ENCODE peak calls at places on chromosomes 2 and 18, in nine cellular contexts. One of them, this sample, is unnamed.

GRCh38 chr18:74570266-74570665 is 27.4 kb upstream of the ZNF407 start:
- DNase-seq in SK-N-SH: no peak
- DNase-seq in IMR-90: no peak
- DNase-seq in PC-3: no peak
- DNase-seq in transverse colon: no peak
- DNase-seq in neural progenitor cell: no peak
- DNase-seq in right atrium auricular region: no peak
- DNase-seq in ovary: no peak
- DNase-seq in dorsolateral prefrontal cortex: no peak
- DNase-seq in this sample: no peak

GRCh38 chr2:69184224-69184623 is 171.2 kb downstream of the ANTXR1 start:
- DNase-seq in SK-N-SH: peak; percentile 32
- DNase-seq in dorsolateral prefrontal cortex: no peak
- DNase-seq in neural progenitor cell: no peak
- DNase-seq in PC-3: no peak
- DNase-seq in ovary: no peak
- DNase-seq in right atrium auricular region: no peak
- DNase-seq in transverse colon: no peak
- DNase-seq in IMR-90: no peak
- DNase-seq in this sample: no peak

GRCh38 chr2:196384729-196385128 is 213.4 kb upstream of the STK17B start:
- DNase-seq in dorsolateral prefrontal cortex: no peak
- DNase-seq in neural progenitor cell: no peak
- DNase-seq in ovary: no peak
- DNase-seq in IMR-90: no peak
- DNase-seq in right atrium auricular region: no peak
- DNase-seq in SK-N-SH: no peak
- DNase-seq in transverse colon: no peak
- DNase-seq in PC-3: no peak
- DNase-seq in this sample: no peak

GRCh38 chr2:172439509-172439860 is 12.1 kb downstream of the ITGA6 start:
- DNase-seq in SK-N-SH: no peak
- DNase-seq in neural progenitor cell: no peak
- DNase-seq in PC-3: no peak
- DNase-seq in dorsolateral prefrontal cortex: no peak
- DNase-seq in ovary: no peak
- DNase-seq in transverse colon: no peak
- DNase-seq in right atrium auricular region: no peak
- DNase-seq in IMR-90: no peak
- DNase-seq in this sample: no peak

GRCh38 chr2:188931361-188931760 is 42.8 kb upstream of the COL3A1 start:
- DNase-seq in dorsolateral prefrontal cortex: no peak
- DNase-seq in transverse colon: no peak
- DNase-seq in ovary: no peak
- DNase-seq in right atrium auricular region: no peak
- DNase-seq in PC-3: no peak
- DNase-seq in SK-N-SH: no peak
- DNase-seq in IMR-90: peak; percentile 56
- DNase-seq in neural progenitor cell: no peak
- DNase-seq in this sample: no peak

GRCh38 chr2:176507736-176508135 is 238.5 kb downstream of the MTX2 start:
- DNase-seq in transverse colon: no peak
- DNase-seq in ovary: no peak
- DNase-seq in dorsolateral prefrontal cortex: no peak
- DNase-seq in PC-3: no peak
- DNase-seq in right atrium auricular region: no peak
- DNase-seq in IMR-90: no peak
- DNase-seq in neural progenitor cell: no peak
- DNase-seq in SK-N-SH: no peak
- DNase-seq in this sample: no peak

GRCh38 chr18:13716916-13717315 is 9.4 kb downstream of the FAM210A start:
- DNase-seq in ovary: no peak
- DNase-seq in SK-N-SH: no peak
- DNase-seq in IMR-90: peak; percentile 11
- DNase-seq in PC-3: no peak
- DNase-seq in dorsolateral prefrontal cortex: no peak
- DNase-seq in transverse colon: no peak
- DNase-seq in right atrium auricular region: no peak
- DNase-seq in neural progenitor cell: no peak
- DNase-seq in this sample: no peak

GRCh38 chr2:46798041-46798440 is 117.6 kb downstream of the MCFD2 start:
- DNase-seq in IMR-90: peak; percentile 51
- DNase-seq in neural progenitor cell: no peak
- DNase-seq in ovary: no peak
- DNase-seq in dorsolateral prefrontal cortex: no peak
- DNase-seq in right atrium auricular region: no peak
- DNase-seq in SK-N-SH: no peak
- DNase-seq in transverse colon: no peak
- DNase-seq in PC-3: no peak
- DNase-seq in this sample: no peak

GRCh38 chr2:57877811-57878572 is 168.6 kb upstream of the VRK2 start:
- DNase-seq in right atrium auricular region: no peak
- DNase-seq in transverse colon: no peak
- DNase-seq in SK-N-SH: no peak
- DNase-seq in neural progenitor cell: no peak
- DNase-seq in IMR-90: no peak
- DNase-seq in PC-3: peak; percentile 54
- DNase-seq in dorsolateral prefrontal cortex: no peak
- DNase-seq in ovary: no peak
- DNase-seq in this sample: no peak

GRCh38 chr2:196718394-196718793 is 78.9 kb downstream of the CCDC150 start:
- DNase-seq in neural progenitor cell: no peak
- DNase-seq in dorsolateral prefrontal cortex: no peak
- DNase-seq in right atrium auricular region: no peak
- DNase-seq in transverse colon: no peak
- DNase-seq in ovary: no peak
- DNase-seq in SK-N-SH: no peak
- DNase-seq in IMR-90: no peak
- DNase-seq in PC-3: no peak
- DNase-seq in this sample: no peak

GRCh38 chr2:181457121-181457740 is at the start of gene ITGA4:
- DNase-seq in neural progenitor cell: peak; percentile 91
- DNase-seq in PC-3: peak; percentile 69
- DNase-seq in ovary: peak; percentile 15
- DNase-seq in IMR-90: peak; percentile 65
- DNase-seq in dorsolateral prefrontal cortex: no peak
- DNase-seq in transverse colon: peak; percentile 85
- DNase-seq in SK-N-SH: peak; percentile 92
- DNase-seq in right atrium auricular region: no peak
- DNase-seq in this sample: peak; percentile 29

GRCh38 chr2:72770879-72771461 is 54.9 kb downstream of the EXOC6B start:
- DNase-seq in ovary: peak; percentile 39
- DNase-seq in right atrium auricular region: peak; percentile 69
- DNase-seq in PC-3: peak; percentile 92
- DNase-seq in transverse colon: peak; percentile 58
- DNase-seq in dorsolateral prefrontal cortex: peak; percentile 79
- DNase-seq in SK-N-SH: peak; percentile 56
- DNase-seq in IMR-90: peak; percentile 74
- DNase-seq in neural progenitor cell: peak; percentile 74
- DNase-seq in this sample: peak; percentile 67

GRCh38 chr18:45456076-45457066 is 158.9 kb upstream of the SLC14A2 start:
- DNase-seq in PC-3: no peak
- DNase-seq in IMR-90: no peak
- DNase-seq in ovary: no peak
- DNase-seq in SK-N-SH: no peak
- DNase-seq in neural progenitor cell: no peak
- DNase-seq in transverse colon: no peak
- DNase-seq in right atrium auricular region: no peak
- DNase-seq in dorsolateral prefrontal cortex: no peak
- DNase-seq in this sample: no peak

GRCh38 chr2:235106874-235107639 is 155.2 kb downstream of the SH3BP4 start:
- DNase-seq in PC-3: peak; percentile 81
- DNase-seq in SK-N-SH: peak; percentile 84
- DNase-seq in ovary: peak; percentile 52
- DNase-seq in dorsolateral prefrontal cortex: peak; percentile 76
- DNase-seq in neural progenitor cell: peak; percentile 84
- DNase-seq in IMR-90: peak; percentile 76
- DNase-seq in right atrium auricular region: peak; percentile 69
- DNase-seq in transverse colon: peak; percentile 62
- DNase-seq in this sample: peak; percentile 71

GRCh38 chr2:56705713-56706112 is 521.9 kb downstream of the CCDC85A start:
- DNase-seq in dorsolateral prefrontal cortex: no peak
- DNase-seq in neural progenitor cell: no peak
- DNase-seq in ovary: no peak
- DNase-seq in PC-3: peak; percentile 2
- DNase-seq in right atrium auricular region: no peak
- DNase-seq in transverse colon: no peak
- DNase-seq in IMR-90: no peak
- DNase-seq in SK-N-SH: no peak
- DNase-seq in this sample: no peak

GRCh38 chr2:64234785-64235184 is 90.6 kb upstream of the PELI1 start:
- DNase-seq in ovary: no peak
- DNase-seq in IMR-90: no peak
- DNase-seq in dorsolateral prefrontal cortex: no peak
- DNase-seq in SK-N-SH: no peak
- DNase-seq in transverse colon: no peak
- DNase-seq in neural progenitor cell: no peak
- DNase-seq in PC-3: no peak
- DNase-seq in right atrium auricular region: no peak
- DNase-seq in this sample: no peak

GRCh38 chr2:171225989-171226388 is 65.3 kb upstream of the TLK1 start:
- DNase-seq in ovary: no peak
- DNase-seq in SK-N-SH: no peak
- DNase-seq in transverse colon: no peak
- DNase-seq in dorsolateral prefrontal cortex: no peak
- DNase-seq in PC-3: no peak
- DNase-seq in neural progenitor cell: no peak
- DNase-seq in IMR-90: no peak
- DNase-seq in right atrium auricular region: no peak
- DNase-seq in this sample: no peak

GRCh38 chr2:214328941-214329340 is 81.9 kb upstream of the VWC2L start:
- DNase-seq in PC-3: no peak
- DNase-seq in ovary: no peak
- DNase-seq in neural progenitor cell: peak; percentile 45
- DNase-seq in dorsolateral prefrontal cortex: peak; percentile 85
- DNase-seq in IMR-90: no peak
- DNase-seq in right atrium auricular region: no peak
- DNase-seq in SK-N-SH: no peak
- DNase-seq in transverse colon: no peak
- DNase-seq in this sample: no peak

GRCh38 chr18:48649231-48649630 is 110.4 kb downstream of the CTIF start:
- DNase-seq in ovary: no peak
- DNase-seq in IMR-90: no peak
- DNase-seq in transverse colon: no peak
- DNase-seq in PC-3: no peak
- DNase-seq in SK-N-SH: no peak
- DNase-seq in dorsolateral prefrontal cortex: no peak
- DNase-seq in right atrium auricular region: no peak
- DNase-seq in neural progenitor cell: peak; percentile 59
- DNase-seq in this sample: no peak
- TF ChIP-seq CTCF in ovary: no peak
- TF ChIP-seq CTCF in IMR-90: no peak
- TF ChIP-seq CTCF in transverse colon: no peak
- TF ChIP-seq CTCF in PC-3: no peak
- TF ChIP-seq CTCF in SK-N-SH: no peak
- TF ChIP-seq CTCF in dorsolateral prefrontal cortex: no peak
- TF ChIP-seq CTCF in right atrium auricular region: no peak
- TF ChIP-seq CTCF in neural progenitor cell: peak; percentile 21
- TF ChIP-seq CTCF in this sample: no peak

GRCh38 chr2:54396107-54396506 is 60.0 kb upstream of the SPTBN1 start:
- DNase-seq in PC-3: peak; percentile 31
- DNase-seq in transverse colon: no peak
- DNase-seq in ovary: no peak
- DNase-seq in SK-N-SH: no peak
- DNase-seq in IMR-90: peak; percentile 81
- DNase-seq in dorsolateral prefrontal cortex: no peak
- DNase-seq in right atrium auricular region: no peak
- DNase-seq in neural progenitor cell: no peak
- DNase-seq in this sample: peak; percentile 12
- H3K27ac ChIP-seq in PC-3: no peak overlapping the region
- H3K27ac ChIP-seq in transverse colon: no peak overlapping the region
- H3K27ac ChIP-seq in ovary: no peak overlapping the region
- H3K27ac ChIP-seq in SK-N-SH: no peak overlapping the region
- H3K27ac ChIP-seq in IMR-90: no peak overlapping the region
- H3K27ac ChIP-seq in dorsolateral prefrontal cortex: no peak overlapping the region
- H3K27ac ChIP-seq in right atrium auricular region: no peak overlapping the region
- H3K27ac ChIP-seq in neural progenitor cell: no peak overlapping the region
- H3K27ac ChIP-seq in this sample: no peak overlapping the region

DNA sequence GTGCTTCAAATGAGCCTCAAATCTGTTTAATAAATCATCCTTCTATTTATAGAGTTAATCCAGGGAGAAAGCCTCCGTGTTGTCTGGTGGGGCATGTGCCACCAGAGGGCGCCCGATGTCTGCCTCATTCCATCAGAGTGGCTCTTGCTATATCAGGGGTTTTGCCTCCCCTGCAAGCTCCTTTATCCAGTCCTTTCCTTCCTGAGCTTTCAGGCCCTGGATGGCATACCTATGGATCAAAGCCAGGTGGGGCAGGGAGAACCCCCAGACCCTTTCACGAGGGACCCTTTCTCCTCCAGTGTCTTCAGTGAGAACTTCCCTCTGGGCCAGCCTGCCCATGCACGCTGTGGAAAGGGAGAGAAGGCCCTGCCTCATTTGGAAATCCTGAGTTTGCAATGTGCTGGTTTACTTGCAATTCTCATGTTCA is 39.8 kb downstream of the RDH14 start:
- DNase-seq in neural progenitor cell: peak; percentile 82
- DNase-seq in dorsolateral prefrontal cortex: peak; percentile 90
- DNase-seq in ovary: peak; percentile 65
- DNase-seq in IMR-90: peak; percentile 78
- DNase-seq in PC-3: peak; percentile 88
- DNase-seq in right atrium auricular region: peak; percentile 95
- DNase-seq in transverse colon: peak; percentile 82
- DNase-seq in SK-N-SH: peak; percentile 84
- DNase-seq in this sample: peak; percentile 74
- TF ChIP-seq CTCF in neural progenitor cell: peak; percentile 96
- TF ChIP-seq CTCF in dorsolateral prefrontal cortex: peak; percentile 85
- TF ChIP-seq CTCF in ovary: peak; percentile 73
- TF ChIP-seq CTCF in IMR-90: peak; percentile 95
- TF ChIP-seq CTCF in PC-3: peak; percentile 97
- TF ChIP-seq CTCF in right atrium auricular region: peak; percentile 90
- TF ChIP-seq CTCF in transverse colon: peak; percentile 87
- TF ChIP-seq CTCF in SK-N-SH: peak; percentile 99
- TF ChIP-seq CTCF in this sample: peak; percentile 90

DNA sequence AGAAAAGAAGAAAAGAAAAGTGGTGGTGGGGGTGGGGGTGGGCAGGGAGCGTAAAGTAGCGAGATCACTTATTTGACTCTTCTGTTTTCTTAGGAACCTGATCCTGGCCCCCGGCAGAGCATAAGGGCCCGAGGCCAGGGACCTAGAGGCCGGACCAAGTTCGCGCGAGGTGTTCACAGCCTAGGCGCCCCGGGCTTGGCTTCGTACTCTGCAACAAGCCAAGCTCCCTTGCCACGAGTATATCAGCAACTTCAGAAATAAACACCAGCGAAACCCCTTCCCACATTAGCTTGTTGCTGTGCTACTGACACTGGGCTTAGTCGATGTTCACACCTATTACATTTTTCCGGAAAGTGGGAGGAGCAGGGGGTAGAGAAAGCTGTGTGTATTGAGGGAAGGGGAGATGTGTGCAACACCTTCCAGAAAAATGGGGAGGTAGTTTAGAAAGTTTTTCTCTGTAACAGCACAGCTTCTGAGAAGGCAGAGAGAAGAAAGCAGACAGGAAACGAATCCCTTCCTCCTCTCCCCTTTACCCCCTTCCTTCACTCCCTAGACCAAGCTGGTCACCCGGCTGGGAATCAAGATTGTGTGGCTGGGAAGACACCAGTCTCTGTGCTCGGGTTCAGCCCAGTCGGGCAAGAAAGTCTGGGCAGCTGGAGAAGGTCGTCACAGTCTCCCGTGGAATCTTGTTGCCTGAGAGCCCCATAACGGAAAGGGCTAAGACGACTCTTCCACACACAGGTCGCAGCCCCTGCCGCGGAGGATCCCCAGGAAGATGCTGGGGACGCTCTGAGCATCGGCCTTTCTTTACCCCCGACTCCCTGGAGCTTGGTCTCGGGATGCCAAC is 12.0 kb upstream of the SATB2 start:
- DNase-seq in PC-3: no peak
- DNase-seq in IMR-90: no peak
- DNase-seq in right atrium auricular region: no peak
- DNase-seq in dorsolateral prefrontal cortex: no peak
- DNase-seq in ovary: no peak
- DNase-seq in transverse colon: peak; percentile 29
- DNase-seq in neural progenitor cell: peak; percentile 18
- DNase-seq in SK-N-SH: no peak
- DNase-seq in this sample: no peak
- H3K27ac ChIP-seq in PC-3: no peak overlapping the region
- H3K27ac ChIP-seq in IMR-90: no peak overlapping the region
- H3K27ac ChIP-seq in right atrium auricular region: no peak overlapping the region
- H3K27ac ChIP-seq in dorsolateral prefrontal cortex: peak overlapping the region; percentile 83
- H3K27ac ChIP-seq in ovary: no peak overlapping the region
- H3K27ac ChIP-seq in transverse colon: peak overlapping the region; percentile 83
- H3K27ac ChIP-seq in neural progenitor cell: no peak overlapping the region
- H3K27ac ChIP-seq in SK-N-SH: no peak overlapping the region
- H3K27ac ChIP-seq in this sample: no peak overlapping the region

This sample was measured in RWPE1.